ENCODE peak calls at places on chromosomes 2 and 18, in five cellular contexts. I is CD8-positive, alpha-beta T cell; B is bronchial epithelial cell; K is iPS DF 6.9; T is left ventricle myocardium inferior. G is an unnamed sample. For H3K36me3 and H3K27me3, the result is how much of the 10 kb centered on the place peaks cover.

GRCh38 chr2:241123816-241124536 is 21.9 kb upstream of the MTERF4 start:
- DNase-seq in I (peak), B (peak), K (no peak), T (no peak), G (peak)

GRCh38 chr18:42936289-42936688 is 179.2 kb downstream of the RIT2 start:
- DNase-seq in I (no peak), B (no peak), K (no peak), T (no peak), G (no peak)

GRCh38 chr2:120902532-120903088 is 166.9 kb downstream of the GLI2 start:
- DNase-seq in I (no peak), B (no peak), K (no peak), T (no peak), G (no peak)

GRCh38 chr18:21205695-21206094 is 36.3 kb upstream of the GREB1L start:
- DNase-seq in I (no peak), B (no peak), K (no peak), T (no peak), G (no peak)

GRCh38 chr2:61419129-61419528 is 51.8 kb downstream of the USP34 start:
- DNase-seq in I (no peak), B (no peak), K (no peak), T (no peak), G (no peak)

GRCh38 chr2:234917245-234917975 is 34.4 kb upstream of the SH3BP4 start:
- DNase-seq in I (no peak), B (no peak), K (no peak), T (no peak), G (no peak)

GRCh38 chr2:150689600-150689999 is 202.1 kb upstream of the RND3 start:
- DNase-seq in I (no peak), B (no peak), K (no peak), T (no peak), G (no peak)

GRCh38 chr2:125867908-125868307 is 788.0 kb upstream of the GYPC start:
- DNase-seq in I (no peak), B (no peak), K (no peak), T (no peak), G (no peak)

GRCh38 chr2:51297488-51297887 is 265.6 kb upstream of the NRXN1 start:
- DNase-seq in I (no peak), B (peak), K (no peak), T (no peak), G (no peak)

GRCh38 chr18:183769-184168 is 25.4 kb downstream of the USP14 start:
- DNase-seq in I (no peak), B (no peak), K (no peak), T (no peak), G (no peak)

GRCh38 chr18:181711-182110 is 23.4 kb downstream of the USP14 start:
- DNase-seq in I (no peak), B (no peak), K (no peak), T (no peak), G (no peak)

GRCh38 chr18:179499-179898 is 21.1 kb downstream of the USP14 start:
- DNase-seq in I (no peak), B (no peak), K (no peak), T (no peak), G (no peak)
- H3K36me3 ChIP-seq in I (under half), B (under half), K (under half), T (under half), G (under half)

DNA sequence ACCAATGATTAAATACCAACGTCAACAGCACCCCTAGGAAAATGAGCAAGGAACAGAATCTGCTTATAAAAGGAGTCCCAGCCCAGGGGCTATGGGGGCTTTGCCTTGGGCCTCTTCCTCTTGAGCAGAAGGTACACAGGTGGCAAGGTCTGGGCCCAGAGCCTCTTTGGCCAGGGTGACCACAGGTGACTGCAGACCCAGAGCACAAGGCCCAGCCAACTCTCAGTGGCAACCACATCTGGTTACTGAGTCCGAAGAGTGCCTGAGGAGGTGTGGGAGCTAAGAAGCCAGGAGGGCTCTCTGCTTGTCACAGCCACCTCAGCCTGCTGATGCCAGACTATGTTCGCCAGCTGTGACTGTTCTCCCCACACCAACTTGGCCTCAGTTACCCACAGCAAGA is 34.3 kb upstream of the CHN1 start:
- DNase-seq in I (no peak), B (no peak), K (no peak), T (no peak), G (no peak)
- H3K4me3 ChIP-seq in I (no peak), B (no peak), K (no peak), T (no peak), G (no peak)

GRCh38 chr2:9639740-9640337 is 9.0 kb upstream of the YWHAQ start:
- DNase-seq in I (no peak), B (no peak), K (no peak), T (no peak), G (no peak)

GRCh38 chr2:9640403-9641104 is 9.8 kb upstream of the YWHAQ start:
- DNase-seq in I (no peak), B (no peak), K (no peak), T (no peak), G (no peak)

GRCh38 chr2:9644021-9644420 is 13.2 kb upstream of the YWHAQ start:
- DNase-seq in I (no peak), B (no peak), K (no peak), T (no peak), G (no peak)

GRCh38 chr2:9639000-9639602 is 8.3 kb upstream of the YWHAQ start:
- DNase-seq in I (no peak), B (no peak), K (no peak), T (peak), G (no peak)

DNA sequence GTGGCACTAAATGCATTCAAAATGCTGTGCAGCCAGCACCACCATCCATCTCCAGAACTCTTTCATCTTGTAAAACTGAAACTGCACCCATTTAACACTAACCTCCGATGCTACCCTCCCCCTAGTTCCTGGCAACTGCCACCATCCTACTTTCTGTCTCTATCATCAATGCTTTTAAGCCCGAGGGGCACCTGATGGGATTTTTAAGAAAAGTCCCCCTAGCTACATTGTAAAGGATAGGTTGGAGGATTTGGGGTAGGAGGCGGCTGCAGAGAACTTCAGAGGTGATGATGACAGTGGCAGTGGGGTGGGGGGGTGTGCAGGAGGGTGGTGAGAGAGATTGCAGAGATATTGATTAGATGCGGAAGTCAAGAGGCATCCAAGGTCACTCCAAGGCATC is 10.8 kb upstream of the YWHAQ start:
- DNase-seq in I (no peak), B (no peak), K (no peak), T (no peak), G (no peak)
- H3K27me3 ChIP-seq in I (under half), B (under half), K (under half), T (under half), G (under half)

DNA sequence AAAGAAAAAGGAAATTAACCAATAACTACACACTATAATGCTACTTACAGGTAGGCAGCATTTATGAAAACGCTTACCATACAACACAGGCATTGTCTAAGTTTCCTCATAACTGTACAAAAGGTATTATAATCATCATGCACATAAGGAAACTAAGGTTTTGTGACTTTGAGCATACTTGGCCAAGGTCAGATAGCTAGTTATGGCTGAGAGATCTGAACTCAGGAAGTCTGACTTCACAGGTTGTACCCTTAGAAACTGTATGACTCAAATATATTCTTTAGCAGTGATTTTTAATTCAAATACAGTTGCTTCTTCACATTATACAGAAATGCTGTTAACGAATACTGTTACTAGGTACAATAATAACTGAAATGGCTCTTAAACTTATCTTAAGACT is 89.3 kb downstream of the TRIP12 start:
- DNase-seq in I (no peak), B (no peak), K (no peak), T (no peak), G (no peak)
- H3K36me3 ChIP-seq in I (under half), B (under half), K (under half), T (under half), G (half or more)

DNA sequence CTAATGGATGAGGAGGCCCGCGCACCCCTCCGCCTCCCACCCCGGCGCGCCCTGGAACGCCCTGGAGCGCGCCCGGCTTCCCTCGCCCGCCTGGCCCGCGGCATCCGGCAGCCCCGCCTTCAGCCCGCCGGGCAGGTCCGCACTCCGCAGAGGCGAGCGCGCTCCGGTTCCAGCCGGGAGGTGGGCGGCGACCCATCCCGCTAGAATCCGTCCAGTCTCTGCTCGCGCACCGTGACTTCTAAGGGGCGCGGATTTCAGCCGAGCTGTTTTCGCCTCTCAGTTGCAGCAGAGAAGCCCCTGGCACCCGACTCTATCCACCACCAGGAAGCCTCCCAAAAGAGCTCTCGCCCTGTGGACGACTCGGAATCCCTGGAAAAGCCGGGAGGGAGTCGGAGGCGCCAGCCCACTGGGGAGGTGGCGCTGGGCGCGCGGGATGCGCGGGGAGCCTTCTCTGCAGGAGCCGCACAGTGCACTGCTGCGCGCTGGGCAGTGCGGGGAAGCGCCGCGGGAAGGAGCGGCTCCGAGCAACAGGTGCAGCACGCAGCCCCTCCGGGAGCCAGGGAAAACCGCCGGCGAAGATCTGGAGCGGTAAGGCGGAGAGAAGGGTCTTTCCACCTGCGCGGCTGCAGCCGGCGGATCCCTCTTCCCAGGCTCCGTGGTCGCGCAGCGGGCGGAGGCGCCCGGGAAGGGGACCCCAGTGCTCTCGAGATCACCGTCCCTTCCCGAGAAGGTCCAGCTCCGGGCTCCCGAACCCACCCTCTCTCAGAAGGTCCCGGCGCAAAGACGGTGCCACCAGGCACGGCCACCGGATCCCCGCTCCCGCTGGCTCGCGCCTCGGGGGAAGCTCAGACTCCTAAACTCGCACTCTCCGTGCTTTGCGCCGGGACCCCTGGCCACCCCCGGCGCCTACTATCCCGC is at the start of gene GALR1:
- DNase-seq in I (no peak), B (no peak), K (no peak), T (no peak), G (no peak)
- H3K4me3 ChIP-seq in I (no peak), B (no peak), K (peak), T (peak), G (peak)

DNA sequence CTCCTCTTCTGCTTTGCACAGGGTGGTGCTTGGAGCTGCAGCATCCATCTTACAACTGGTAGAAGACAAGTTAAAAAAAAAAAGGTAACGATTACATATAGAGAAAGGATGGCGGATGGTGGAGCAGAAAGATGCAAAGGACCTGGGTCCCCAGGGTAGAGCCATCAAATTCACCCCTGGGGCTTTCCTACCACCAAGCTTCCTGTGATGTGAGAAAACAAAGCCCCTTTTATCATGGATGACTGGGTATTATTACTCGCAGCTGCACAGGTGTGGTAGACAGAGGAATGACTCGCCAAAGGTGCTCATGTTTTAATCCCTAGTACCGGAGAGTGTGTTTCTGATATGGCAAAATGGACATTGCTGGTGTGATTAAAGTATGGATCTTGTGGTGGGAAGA is 1.3 kb upstream of the ACOXL start:
- DNase-seq in I (no peak), B (peak), K (no peak), T (no peak), G (no peak)
- H3K27me3 ChIP-seq in I (under half), B (under half), K (under half), T (half or more), G (under half)

G was measured in lower lobe of right lung.